ENCODE peak calls at places on chromosomes 1 and 21, in four cellular contexts. One of them, this sample, is unnamed.

GRCh38 chr1:212620293-212620692 is 11.7 kb downstream of the ATF3 start:
- DNase-seq in uterus: no peak
- DNase-seq in neural crest cell: no peak
- DNase-seq in choroid plexus epithelial cell: no peak
- DNase-seq in this sample: no peak

GRCh38 chr21:32214654-32215305 is 64.1 kb downstream of the MIS18A start:
- DNase-seq in choroid plexus epithelial cell: no peak
- DNase-seq in neural crest cell: no peak
- DNase-seq in uterus: no peak
- DNase-seq in this sample: no peak

GRCh38 chr1:112312879-112313278 is 83.1 kb upstream of the CTTNBP2NL start:
- DNase-seq in choroid plexus epithelial cell: no peak
- DNase-seq in uterus: no peak
- DNase-seq in neural crest cell: no peak
- DNase-seq in this sample: no peak

GRCh38 chr1:50476800-50477199 is 53.6 kb upstream of the DMRTA2 start:
- DNase-seq in choroid plexus epithelial cell: no peak
- DNase-seq in uterus: no peak
- DNase-seq in neural crest cell: no peak
- DNase-seq in this sample: no peak

GRCh38 chr1:18175530-18176377 is 68.2 kb downstream of the IGSF21 start:
- DNase-seq in uterus: no peak
- DNase-seq in choroid plexus epithelial cell: no peak
- DNase-seq in neural crest cell: no peak
- DNase-seq in this sample: no peak

GRCh38 chr1:114669562-114670082 is at the start of gene DENND2C:
- DNase-seq in choroid plexus epithelial cell: no peak
- DNase-seq in neural crest cell: no peak
- DNase-seq in uterus: no peak
- DNase-seq in this sample: no peak

GRCh38 chr1:226993676-226994356 is 53.7 kb downstream of the COQ8A start:
- DNase-seq in choroid plexus epithelial cell: no peak
- DNase-seq in uterus: no peak
- DNase-seq in neural crest cell: no peak
- DNase-seq in this sample: no peak

GRCh38 chr21:35559128-35559831 is 501.0 kb downstream of the SETD4 start:
- DNase-seq in uterus: no peak
- DNase-seq in neural crest cell: no peak
- DNase-seq in choroid plexus epithelial cell: peak
- DNase-seq in this sample: no peak

GRCh38 chr1:2650967-2651645 is 18.3 kb upstream of the MMEL1 start:
- DNase-seq in neural crest cell: no peak
- DNase-seq in choroid plexus epithelial cell: no peak
- DNase-seq in uterus: peak
- DNase-seq in this sample: no peak

GRCh38 chr1:27070390-27071048 is 57.9 kb upstream of the TENT5B start:
- DNase-seq in neural crest cell: no peak
- DNase-seq in uterus: no peak
- DNase-seq in choroid plexus epithelial cell: no peak
- DNase-seq in this sample: no peak

GRCh38 chr1:73635021-73635420 is 563.0 kb downstream of the LRRIQ3 start:
- DNase-seq in neural crest cell: no peak
- DNase-seq in uterus: no peak
- DNase-seq in choroid plexus epithelial cell: no peak
- DNase-seq in this sample: no peak

GRCh38 chr1:214857716-214858115 is 224.8 kb upstream of the KCNK2 start:
- DNase-seq in uterus: no peak
- DNase-seq in choroid plexus epithelial cell: peak
- DNase-seq in neural crest cell: no peak
- DNase-seq in this sample: no peak

GRCh38 chr1:1304331-1305299 is 3.1 kb downstream of the ACAP3 start:
- DNase-seq in choroid plexus epithelial cell: peak
- DNase-seq in uterus: peak
- DNase-seq in neural crest cell: peak
- DNase-seq in this sample: no peak

GRCh38 chr1:62530516-62531154 is 66.7 kb upstream of the ANGPTL3 start:
- DNase-seq in neural crest cell: peak
- DNase-seq in choroid plexus epithelial cell: peak
- DNase-seq in uterus: no peak
- DNase-seq in this sample: no peak
- TF ChIP-seq CTCF in neural crest cell: peak
- TF ChIP-seq CTCF in choroid plexus epithelial cell: peak
- TF ChIP-seq CTCF in uterus: peak
- TF ChIP-seq CTCF in this sample: peak

GRCh38 chr1:202926578-202927491 is at the start of gene KLHL12:
- DNase-seq in choroid plexus epithelial cell: peak
- DNase-seq in uterus: peak
- DNase-seq in neural crest cell: peak
- DNase-seq in this sample: peak
- TF ChIP-seq CTCF in choroid plexus epithelial cell: peak
- TF ChIP-seq CTCF in uterus: peak
- TF ChIP-seq CTCF in neural crest cell: peak
- TF ChIP-seq CTCF in this sample: peak

GRCh38 chr1:155004352-155005075 is 1.9 kb downstream of the ZBTB7B start:
- DNase-seq in neural crest cell: no peak
- DNase-seq in uterus: no peak
- DNase-seq in choroid plexus epithelial cell: peak
- DNase-seq in this sample: no peak
- TF ChIP-seq CTCF in neural crest cell: no peak
- TF ChIP-seq CTCF in uterus: no peak
- TF ChIP-seq CTCF in choroid plexus epithelial cell: no peak
- TF ChIP-seq CTCF in this sample: no peak

GRCh38 chr1:25167269-25168192 is 64.8 kb downstream of the SYF2 start:
- DNase-seq in choroid plexus epithelial cell: no peak
- DNase-seq in neural crest cell: peak
- DNase-seq in uterus: no peak
- DNase-seq in this sample: no peak
- TF ChIP-seq CTCF in choroid plexus epithelial cell: no peak
- TF ChIP-seq CTCF in neural crest cell: no peak
- TF ChIP-seq CTCF in uterus: no peak
- TF ChIP-seq CTCF in this sample: no peak